ENCODE peak calls at places on chromosomes 13 and 19, in eight cellular contexts. H is NCI-H146, X is fibroblast of lung, L is bronchial epithelial cell, M is hypothalamus, Q is lower lobe of right lung, W is nucleus accumbens, Z is cerebellar cortex. O is an unnamed sample.

GRCh38 chr13:23561261-23561660 is 9.0 kb upstream of the TNFRSF19 start:
- DNase-seq in H (no peak), X (no peak), L (no peak), M (no peak), Q (no peak), W (no peak), Z (no peak), O (no peak)

GRCh38 chr13:108176685-108177274 is 38.6 kb downstream of the LIG4 start:
- DNase-seq in H (peak; percentile 44), X (no peak), L (peak; percentile 35), M (no peak), Q (peak; percentile 52), W (no peak), Z (peak; percentile 16), O (no peak)

GRCh38 chr19:5714819-5715218 is 5.1 kb downstream of the LONP1 start:
- DNase-seq in H (no peak), X (no peak), L (no peak), M (no peak), Q (no peak), W (no peak), Z (no peak), O (no peak)

GRCh38 chr13:106594986-106595385 is 27.0 kb upstream of the ARGLU1 start:
- DNase-seq in H (no peak), X (no peak), L (no peak), M (no peak), Q (no peak), W (no peak), Z (no peak), O (no peak)

GRCh38 chr13:112814905-112815585 is 125.2 kb downstream of the ATP11A start:
- DNase-seq in H (no peak), X (peak; percentile 53), L (peak; percentile 8), M (no peak), Q (peak; percentile 62), W (no peak), Z (no peak), O (no peak)

GRCh38 chr13:73779881-73780280 is 354.3 kb downstream of the KLF12 start:
- DNase-seq in H (no peak), X (no peak), L (no peak), M (no peak), Q (no peak), W (no peak), Z (no peak), O (no peak)

GRCh38 chr19:4088975-4089374 is 22.3 kb upstream of the ZBTB7A start:
- DNase-seq in H (no peak), X (no peak), L (no peak), M (no peak), Q (no peak), W (no peak), Z (no peak), O (no peak)

GRCh38 chr13:67549331-67549730 is 319.2 kb upstream of the PCDH9 start:
- DNase-seq in H (no peak), X (peak; percentile 99), L (peak; percentile 3), M (no peak), Q (no peak), W (no peak), Z (no peak), O (peak; percentile 86)

GRCh38 chr19:39038098-39038497 is 5.7 kb upstream of the FBXO27 start:
- DNase-seq in H (peak; percentile 64), X (peak; percentile 35), L (peak; percentile 67), M (no peak), Q (no peak), W (peak; percentile 1), Z (peak; percentile 84), O (no peak)

GRCh38 chr13:39410089-39410901 is 192.7 kb downstream of the LHFPL6 start:
- DNase-seq in H (no peak), X (peak; percentile 77), L (no peak), M (no peak), Q (no peak), W (no peak), Z (no peak), O (peak; percentile 76)

GRCh38 chr19:52211203-52211602 is 21.4 kb downstream of the PPP2R1A start:
- DNase-seq in H (no peak), X (no peak), L (no peak), M (no peak), Q (no peak), W (no peak), Z (no peak), O (no peak)

GRCh38 chr13:110113284-110113764 is 193.6 kb downstream of the COL4A1 start:
- DNase-seq in H (no peak), X (peak; percentile 84), L (peak; percentile 90), M (no peak), Q (no peak), W (no peak), Z (no peak), O (no peak)

GRCh38 chr13:113009743-113010509 is 40.9 kb downstream of the MCF2L start:
- DNase-seq in H (peak; percentile 81), X (no peak), L (no peak), M (no peak), Q (no peak), W (no peak), Z (peak; percentile 77), O (no peak)

GRCh38 chr19:5062799-5063198 is 93.9 kb downstream of the KDM4B start:
- DNase-seq in H (no peak), X (no peak), L (no peak), M (no peak), Q (no peak), W (no peak), Z (no peak), O (no peak)

GRCh38 chr13:96958286-96958891 is 35.9 kb downstream of the OXGR1 start:
- DNase-seq in H (peak; percentile 19), X (peak; percentile 8), L (peak; percentile 45), M (peak; percentile 49), Q (no peak), W (no peak), Z (peak; percentile 27), O (peak; percentile 23)

GRCh38 chr13:25770601-25771000 is 281.2 kb downstream of the SHISA2 start:
- DNase-seq in H (no peak), X (no peak), L (no peak), M (no peak), Q (no peak), W (no peak), Z (no peak), O (no peak)

GRCh38 chr19:14775855-14776254 is 2.5 kb downstream of the ADGRE2 start:
- DNase-seq in H (no peak), X (no peak), L (no peak), M (no peak), Q (peak; percentile 64), W (no peak), Z (no peak), O (no peak)

GRCh38 chr19:46847528-46847927 is 3.1 kb downstream of the AP2S1 start:
- DNase-seq in H (no peak), X (no peak), L (no peak), M (no peak), Q (no peak), W (no peak), Z (no peak), O (no peak)

GRCh38 chr19:44681992-44682790 is 10.9 kb downstream of the CEACAM19 start:
- DNase-seq in H (no peak), X (no peak), L (no peak), M (no peak), Q (no peak), W (no peak), Z (no peak), O (no peak)

GRCh38 chr19:16067205-16067938 is 8.9 kb upstream of the TPM4 start:
- DNase-seq in H (no peak), X (peak; percentile 94), L (peak; percentile 78), M (no peak), Q (peak; percentile 84), W (peak; percentile 5), Z (peak; percentile 80), O (peak; percentile 62)

GRCh38 chr13:72565893-72566292 is 161.5 kb downstream of the MZT1 start:
- DNase-seq in H (peak; percentile 40), X (no peak), L (peak; percentile 40), M (no peak), Q (no peak), W (no peak), Z (peak; percentile 44), O (peak; percentile 22)

GRCh38 chr13:29541400-29541799 is 54.1 kb downstream of the SLC7A1 start:
- DNase-seq in H (no peak), X (no peak), L (no peak), M (no peak), Q (no peak), W (no peak), Z (no peak), O (no peak)

GRCh38 chr13:25890671-25891212 is 161.1 kb downstream of the SHISA2 start:
- DNase-seq in H (no peak), X (no peak), L (peak; percentile 78), M (no peak), Q (no peak), W (no peak), Z (no peak), O (no peak)